ENCODE peak calls at places on chromosomes 3 and 15, in five cellular contexts. One of them, this sample, is unnamed.

GRCh38 chr15:39242345-39242744 is 338.5 kb upstream of the THBS1 start:
- DNase-seq in esophagus squamous epithelium: no peak
- DNase-seq in transverse colon: no peak
- DNase-seq in adrenal gland: no peak
- DNase-seq in right lobe of liver: no peak
- DNase-seq in this sample: no peak

GRCh38 chr3:148971819-148972218 is 19.5 kb upstream of the GYG1 start:
- DNase-seq in esophagus squamous epithelium: no peak
- DNase-seq in transverse colon: no peak
- DNase-seq in adrenal gland: no peak
- DNase-seq in right lobe of liver: no peak
- DNase-seq in this sample: peak

GRCh38 chr3:46912986-46913385 is 35.5 kb downstream of the PTH1R start:
- DNase-seq in esophagus squamous epithelium: no peak
- DNase-seq in transverse colon: no peak
- DNase-seq in adrenal gland: no peak
- DNase-seq in right lobe of liver: peak
- DNase-seq in this sample: no peak

GRCh38 chr3:51777985-51778384 is 1.1 kb downstream of the IQCF6 start:
- DNase-seq in esophagus squamous epithelium: no peak
- DNase-seq in transverse colon: no peak
- DNase-seq in adrenal gland: peak
- DNase-seq in right lobe of liver: peak
- DNase-seq in this sample: peak

GRCh38 chr15:61420546-61420945 is 191.4 kb upstream of the RORA start:
- DNase-seq in esophagus squamous epithelium: no peak
- DNase-seq in transverse colon: no peak
- DNase-seq in adrenal gland: no peak
- DNase-seq in right lobe of liver: no peak
- DNase-seq in this sample: no peak

GRCh38 chr3:136250862-136251460 is 821 bp downstream of the PCCB start:
- DNase-seq in esophagus squamous epithelium: no peak
- DNase-seq in transverse colon: peak
- DNase-seq in adrenal gland: peak
- DNase-seq in right lobe of liver: peak
- DNase-seq in this sample: peak

GRCh38 chr3:111944377-111944776 is 34.4 kb upstream of the ABHD10 start:
- DNase-seq in esophagus squamous epithelium: no peak
- DNase-seq in transverse colon: no peak
- DNase-seq in adrenal gland: no peak
- DNase-seq in right lobe of liver: no peak
- DNase-seq in this sample: no peak

GRCh38 chr3:46906471-46907058 is 29.0 kb downstream of the PTH1R start:
- DNase-seq in esophagus squamous epithelium: no peak
- DNase-seq in transverse colon: no peak
- DNase-seq in adrenal gland: peak
- DNase-seq in right lobe of liver: peak
- DNase-seq in this sample: peak

GRCh38 chr3:36991147-36991546 is 1.8 kb downstream of the EPM2AIP1 start:
- DNase-seq in esophagus squamous epithelium: no peak
- DNase-seq in transverse colon: no peak
- DNase-seq in adrenal gland: no peak
- DNase-seq in right lobe of liver: no peak
- DNase-seq in this sample: no peak

GRCh38 chr3:40019371-40019770 is 210.0 kb downstream of the MYRIP start:
- DNase-seq in esophagus squamous epithelium: no peak
- DNase-seq in transverse colon: peak
- DNase-seq in adrenal gland: no peak
- DNase-seq in right lobe of liver: no peak
- DNase-seq in this sample: no peak

GRCh38 chr3:37990527-37990926 is at the start of gene VILL:
- DNase-seq in esophagus squamous epithelium: no peak
- DNase-seq in transverse colon: peak
- DNase-seq in adrenal gland: no peak
- DNase-seq in right lobe of liver: peak
- DNase-seq in this sample: peak

GRCh38 chr15:66617137-66618090 is 51.6 kb upstream of the LCTL start:
- DNase-seq in esophagus squamous epithelium: no peak
- DNase-seq in transverse colon: peak
- DNase-seq in adrenal gland: peak
- DNase-seq in right lobe of liver: peak
- DNase-seq in this sample: peak

GRCh38 chr3:106530367-106530766 is 661.6 kb upstream of the CBLB start:
- DNase-seq in esophagus squamous epithelium: no peak
- DNase-seq in transverse colon: no peak
- DNase-seq in adrenal gland: no peak
- DNase-seq in right lobe of liver: no peak
- DNase-seq in this sample: no peak

GRCh38 chr15:92619380-92620101 is 36.0 kb downstream of the FAM174B start:
- DNase-seq in esophagus squamous epithelium: no peak
- DNase-seq in transverse colon: peak
- DNase-seq in adrenal gland: no peak
- DNase-seq in right lobe of liver: no peak
- DNase-seq in this sample: peak

GRCh38 chr3:48980295-48980694 is 9.7 kb upstream of the P4HTM start:
- DNase-seq in esophagus squamous epithelium: no peak
- DNase-seq in transverse colon: no peak
- DNase-seq in adrenal gland: no peak
- DNase-seq in right lobe of liver: no peak
- DNase-seq in this sample: no peak

GRCh38 chr3:119181765-119182164 is 8.4 kb downstream of the UPK1B start:
- DNase-seq in esophagus squamous epithelium: no peak
- DNase-seq in transverse colon: no peak
- DNase-seq in adrenal gland: no peak
- DNase-seq in right lobe of liver: no peak
- DNase-seq in this sample: no peak

GRCh38 chr3:42177068-42177800 is 86.1 kb downstream of the TRAK1 start:
- DNase-seq in esophagus squamous epithelium: no peak
- DNase-seq in transverse colon: no peak
- DNase-seq in adrenal gland: no peak
- DNase-seq in right lobe of liver: no peak
- DNase-seq in this sample: no peak

GRCh38 chr3:151009430-151009829 is 36.9 kb upstream of the CLRN1 start:
- DNase-seq in esophagus squamous epithelium: no peak
- DNase-seq in transverse colon: no peak
- DNase-seq in adrenal gland: no peak
- DNase-seq in right lobe of liver: no peak
- DNase-seq in this sample: no peak

GRCh38 chr3:65588884-65589283 is 449.8 kb downstream of the MAGI1 start:
- DNase-seq in esophagus squamous epithelium: no peak
- DNase-seq in transverse colon: no peak
- DNase-seq in adrenal gland: no peak
- DNase-seq in right lobe of liver: no peak
- DNase-seq in this sample: no peak

GRCh38 chr3:65593780-65594752 is 444.7 kb downstream of the MAGI1 start:
- DNase-seq in esophagus squamous epithelium: no peak
- DNase-seq in transverse colon: no peak
- DNase-seq in adrenal gland: no peak
- DNase-seq in right lobe of liver: no peak
- DNase-seq in this sample: no peak

GRCh38 chr3:65587650-65588439 is 450.9 kb downstream of the MAGI1 start:
- DNase-seq in esophagus squamous epithelium: no peak
- DNase-seq in transverse colon: no peak
- DNase-seq in adrenal gland: no peak
- DNase-seq in right lobe of liver: no peak
- DNase-seq in this sample: no peak

GRCh38 chr3:65595222-65595996 is 443.3 kb downstream of the MAGI1 start:
- DNase-seq in esophagus squamous epithelium: no peak
- DNase-seq in transverse colon: no peak
- DNase-seq in adrenal gland: no peak
- DNase-seq in right lobe of liver: no peak
- DNase-seq in this sample: no peak

GRCh38 chr3:65591313-65591712 is 447.4 kb downstream of the MAGI1 start:
- DNase-seq in esophagus squamous epithelium: no peak
- DNase-seq in transverse colon: no peak
- DNase-seq in adrenal gland: no peak
- DNase-seq in right lobe of liver: no peak
- DNase-seq in this sample: no peak
- TF ChIP-seq POLR2A in esophagus squamous epithelium: no peak
- TF ChIP-seq POLR2A in transverse colon: no peak
- TF ChIP-seq POLR2A in adrenal gland: no peak
- TF ChIP-seq POLR2A in right lobe of liver: no peak
- TF ChIP-seq POLR2A in this sample: no peak

DNA sequence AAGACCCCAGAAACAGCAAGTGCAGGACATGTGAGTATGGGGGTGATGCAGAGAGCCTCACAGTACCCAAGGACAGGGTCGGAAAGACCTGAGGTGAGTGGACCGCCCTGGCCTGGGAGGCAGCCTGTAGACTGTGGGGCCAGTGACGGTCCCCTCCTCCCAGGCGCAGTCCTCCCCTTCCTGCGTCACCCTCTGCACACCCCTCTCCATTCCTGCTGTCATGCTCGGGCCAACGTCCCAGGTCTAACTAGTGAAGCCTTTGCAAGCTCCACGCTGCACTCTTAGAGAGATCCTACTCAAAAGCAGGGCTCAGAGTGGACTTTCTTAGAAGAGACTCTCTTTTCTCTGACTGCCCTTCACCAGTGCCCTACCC is 41.6 kb downstream of the TM2D3 start:
- DNase-seq in esophagus squamous epithelium: no peak
- DNase-seq in transverse colon: no peak
- DNase-seq in adrenal gland: no peak
- DNase-seq in right lobe of liver: no peak
- DNase-seq in this sample: no peak
- TF ChIP-seq POLR2A in esophagus squamous epithelium: no peak
- TF ChIP-seq POLR2A in transverse colon: no peak
- TF ChIP-seq POLR2A in adrenal gland: no peak
- TF ChIP-seq POLR2A in right lobe of liver: no peak
- TF ChIP-seq POLR2A in this sample: no peak

DNA sequence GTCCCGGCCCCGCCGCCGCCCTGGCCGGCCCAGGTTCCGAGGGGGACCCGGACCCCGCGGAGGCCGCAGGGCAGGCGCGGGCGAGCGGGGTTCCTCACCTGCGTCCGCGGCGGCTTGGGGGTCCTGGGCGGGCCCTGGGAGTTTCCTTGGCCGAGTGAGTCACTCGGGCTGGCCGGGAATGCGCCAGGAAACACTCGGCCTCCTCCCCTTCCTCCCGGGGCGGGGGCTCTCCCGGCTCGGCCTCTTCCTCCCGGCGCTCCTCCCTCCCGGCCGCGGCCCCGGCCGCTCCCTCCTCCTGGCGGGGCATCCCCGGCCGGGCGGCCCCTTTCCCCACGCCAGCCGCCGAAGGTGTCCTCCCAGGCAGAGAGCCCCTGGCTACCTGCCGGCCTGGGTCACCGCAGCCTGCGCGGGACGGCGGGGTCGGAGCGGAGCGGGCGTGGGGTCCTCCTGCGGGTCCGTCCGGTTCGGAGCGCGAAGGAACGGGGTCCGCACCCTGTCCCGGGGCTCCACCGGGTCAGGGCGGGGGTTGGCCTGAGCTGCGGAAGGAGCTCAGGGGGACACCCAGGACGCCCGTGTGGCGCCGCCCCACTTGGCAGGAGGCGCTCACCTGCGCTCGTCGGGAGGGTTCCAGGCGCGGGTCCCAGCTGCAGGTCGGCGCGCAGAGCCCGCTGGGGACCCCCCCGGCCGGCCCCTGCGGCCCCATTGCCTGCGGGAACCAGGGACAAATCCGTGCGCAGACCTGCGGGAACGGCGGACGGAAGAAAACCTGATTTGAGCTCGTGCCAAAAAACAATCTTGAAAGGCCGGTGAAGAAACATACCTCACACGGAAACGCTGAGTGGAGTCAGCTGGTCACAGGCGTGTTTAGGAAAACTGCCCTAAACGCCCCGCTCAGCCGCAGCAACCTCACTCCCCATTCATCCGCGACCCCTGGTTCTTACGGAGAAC is at the start of gene CYFIP1:
- DNase-seq in esophagus squamous epithelium: no peak
- DNase-seq in transverse colon: peak
- DNase-seq in adrenal gland: peak
- DNase-seq in right lobe of liver: peak
- DNase-seq in this sample: peak
- TF ChIP-seq POLR2A in esophagus squamous epithelium: no peak
- TF ChIP-seq POLR2A in transverse colon: peak
- TF ChIP-seq POLR2A in adrenal gland: peak
- TF ChIP-seq POLR2A in right lobe of liver: peak
- TF ChIP-seq POLR2A in this sample: peak

GRCh38 chr3:50153782-50154475 is 1.2 kb upstream of the SEMA3F start:
- DNase-seq in esophagus squamous epithelium: no peak
- DNase-seq in transverse colon: no peak
- DNase-seq in adrenal gland: no peak
- DNase-seq in right lobe of liver: no peak
- DNase-seq in this sample: no peak

GRCh38 chr3:50155891-50156290 is 767 bp downstream of the SEMA3F start:
- DNase-seq in esophagus squamous epithelium: no peak
- DNase-seq in transverse colon: no peak
- DNase-seq in adrenal gland: no peak
- DNase-seq in right lobe of liver: no peak
- DNase-seq in this sample: no peak

GRCh38 chr3:50154476-50154839 is 666 bp upstream of the SEMA3F start:
- DNase-seq in esophagus squamous epithelium: no peak
- DNase-seq in transverse colon: no peak
- DNase-seq in adrenal gland: no peak
- DNase-seq in right lobe of liver: no peak
- DNase-seq in this sample: no peak

GRCh38 chr3:50155491-50155878 is 361 bp downstream of the SEMA3F start:
- DNase-seq in esophagus squamous epithelium: no peak
- DNase-seq in transverse colon: no peak
- DNase-seq in adrenal gland: no peak
- DNase-seq in right lobe of liver: no peak
- DNase-seq in this sample: no peak

GRCh38 chr3:50154840-50155490 is at the start of gene SEMA3F:
- DNase-seq in esophagus squamous epithelium: no peak
- DNase-seq in transverse colon: peak
- DNase-seq in adrenal gland: peak
- DNase-seq in right lobe of liver: no peak
- DNase-seq in this sample: peak
- TF ChIP-seq POLR2A in esophagus squamous epithelium: peak
- TF ChIP-seq POLR2A in transverse colon: no peak
- TF ChIP-seq POLR2A in adrenal gland: peak
- TF ChIP-seq POLR2A in right lobe of liver: peak
- TF ChIP-seq POLR2A in this sample: no peak

DNA sequence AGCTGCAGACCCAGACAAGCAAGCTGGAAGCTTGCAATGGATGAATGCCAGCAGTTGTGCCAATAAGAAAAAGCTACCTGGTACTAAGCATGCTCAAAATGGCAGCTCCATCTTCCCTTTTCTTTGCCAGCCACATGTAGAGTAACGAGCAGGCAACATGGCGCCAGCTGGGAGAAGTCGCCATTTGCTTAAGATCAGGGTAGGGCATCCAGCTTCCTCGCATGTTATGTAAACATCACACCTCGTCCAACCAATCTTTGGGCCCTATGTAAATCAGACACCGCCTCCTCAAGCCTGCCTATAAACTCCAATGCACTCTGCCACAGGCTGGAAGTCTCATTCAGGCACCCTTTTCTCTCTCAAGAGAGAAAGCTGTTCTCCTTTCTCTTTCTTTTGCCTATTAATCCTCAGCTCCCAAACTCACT is 973.9 kb downstream of the FHIT start:
- DNase-seq in esophagus squamous epithelium: no peak
- DNase-seq in transverse colon: no peak
- DNase-seq in adrenal gland: no peak
- DNase-seq in right lobe of liver: no peak
- DNase-seq in this sample: no peak
- TF ChIP-seq POLR2A in esophagus squamous epithelium: no peak
- TF ChIP-seq POLR2A in transverse colon: no peak
- TF ChIP-seq POLR2A in adrenal gland: no peak
- TF ChIP-seq POLR2A in right lobe of liver: no peak
- TF ChIP-seq POLR2A in this sample: no peak

This sample was measured in sigmoid colon.